ENCODE peak calls at places on chromosomes 2 and 18, in five cellular contexts. J is hippocampal formation; G is IMR-90; L is activated naive CD8-positive, alpha-beta T cell treated with anti-CD3 and anti-CD28 coated beads, Interleukin-2, amount 50 U/mL, for 24 hours; R is ovary. S is an unnamed sample.

GRCh38 chr18:77709107-77709506 is 459.5 kb downstream of the GALR1 start:
- DNase-seq in L (no peak), G (no peak), J (no peak), R (no peak), S (no peak)

GRCh38 chr18:56982756-56983155 is 164.1 kb upstream of the BOD1L2 start:
- DNase-seq in J (no peak), L (no peak), G (no peak), R (no peak), S (no peak)

GRCh38 chr2:237345891-237346640 is 67.9 kb downstream of the COL6A3 start:
- DNase-seq in J (no peak), L (no peak), R (no peak), G (peak), S (peak)

GRCh38 chr2:24832991-24833671 is 39.9 kb downstream of the CENPO start:
- DNase-seq in G (no peak), L (no peak), J (no peak), R (no peak), S (no peak)

GRCh38 chr2:86368181-86368824 is 30.9 kb upstream of the REEP1 start:
- DNase-seq in G (peak), J (no peak), R (peak), L (peak), S (peak)

GRCh38 chr2:67797801-67798535 is 264.8 kb downstream of the C1D start:
- DNase-seq in L (no peak), J (no peak), G (peak), R (no peak), S (peak)

GRCh38 chr2:237691200-237691907 is 64.0 kb downstream of the LRRFIP1 start:
- DNase-seq in G (no peak), R (no peak), J (no peak), L (peak), S (no peak)

GRCh38 chr2:5563411-5563810 is 128.8 kb upstream of the SOX11 start:
- DNase-seq in J (no peak), L (no peak), R (no peak), G (no peak), S (no peak)

GRCh38 chr2:77387324-77387723 is 134.9 kb downstream of the LRRTM4 start:
- DNase-seq in J (no peak), G (no peak), R (no peak), L (no peak), S (no peak)

GRCh38 chr2:173664520-173664919 is 300.7 kb downstream of the SP3 start:
- DNase-seq in R (no peak), G (peak), L (no peak), J (no peak), S (no peak)

GRCh38 chr18:45522371-45522770 is 92.9 kb upstream of the SLC14A2 start:
- DNase-seq in J (no peak), R (no peak), L (no peak), G (peak), S (peak)

GRCh38 chr2:189022002-189022401 is 47.8 kb downstream of the COL3A1 start:
- DNase-seq in L (no peak), J (no peak), R (no peak), G (peak), S (peak)

GRCh38 chr18:48727685-48728084 is 188.9 kb downstream of the CTIF start:
- DNase-seq in L (no peak), R (no peak), G (no peak), J (no peak), S (peak)

GRCh38 chr2:96848264-96848663 is 4.4 kb upstream of the ANKRD23 start:
- DNase-seq in J (no peak), G (no peak), R (no peak), L (no peak), S (no peak)

GRCh38 chr18:47113796-47114540 is 36.3 kb downstream of the HDHD2 start:
- DNase-seq in G (peak), R (no peak), J (no peak), L (no peak), S (peak)

GRCh38 chr2:9124231-9124651 is 82.4 kb upstream of the ASAP2 start:
- DNase-seq in J (no peak), G (no peak), L (no peak), R (no peak), S (no peak)

GRCh38 chr2:97664636-97664970 is 759 bp upstream of the ACTR1B start:
- DNase-seq in J (no peak), L (peak), R (no peak), G (no peak), S (no peak)

GRCh38 chr18:63783394-63783793 is 8.2 kb downstream of the SERPINB7 start:
- DNase-seq in L (no peak), R (no peak), J (no peak), G (no peak), S (no peak)

GRCh38 chr2:168244318-168244717 is 3.1 kb downstream of the STK39 start:
- DNase-seq in R (no peak), L (peak), J (no peak), G (no peak), S (no peak)

GRCh38 chr2:122864728-122865127 is 1109.3 kb downstream of the TSN start:
- DNase-seq in G (no peak), R (no peak), J (no peak), L (no peak), S (no peak)

GRCh38 chr18:5410582-5410981 is 115.1 kb upstream of the ZBTB14 start:
- DNase-seq in J (no peak), R (no peak), G (no peak), L (no peak), S (no peak)

S was measured in fibroblast of mammary gland.